ENCODE peak calls at places on chromosomes 12 and 14, in seven cellular contexts. K is NCI-H1436; W is adipocyte; A is C1 segment of cervical spinal cord; X is NAMALWA; P is stimulated activated CD4-positive, alpha-beta T cell treated with anti-CD3 and anti-CD28 coated beads, TNF-alpha, amount 100 ng/mL, for 48 hours; L is esophagus squamous epithelium. M is an unnamed sample.

GRCh38 chr12:1580526-1580925 is 13.9 kb downstream of the FBXL14 start:
- DNase-seq in K (no peak), W (no peak), P (no peak), L (no peak), X (no peak), A (no peak), M (no peak)

GRCh38 chr12:123335490-123335889 is 29.2 kb downstream of the SBNO1 start:
- DNase-seq in P (no peak), W (no peak), A (no peak), X (no peak), L (no peak), K (no peak), M (no peak)

GRCh38 chr12:91813701-91814100 is 331.9 kb downstream of the BTG1 start:
- DNase-seq in P (no peak), L (no peak), X (no peak), W (peak), A (no peak), K (no peak), M (no peak)

GRCh38 chr14:84162658-84163057 is 1367.3 kb upstream of the FLRT2 start:
- DNase-seq in P (no peak), X (no peak), K (no peak), W (no peak), L (no peak), A (no peak), M (no peak)

GRCh38 chr12:6085841-6086240 is 38.6 kb downstream of the VWF start:
- DNase-seq in K (no peak), W (no peak), L (no peak), A (no peak), X (no peak), P (no peak), M (no peak)

GRCh38 chr12:10957741-10958140 is 18.7 kb upstream of the TAS2R14 start:
- DNase-seq in A (no peak), X (no peak), P (no peak), L (no peak), W (no peak), K (no peak), M (no peak)

GRCh38 chr12:132834181-132834711 is 5.6 kb upstream of the GOLGA3 start:
- DNase-seq in X (no peak), A (no peak), L (no peak), W (no peak), K (no peak), P (no peak), M (no peak)

GRCh38 chr14:93005838-93006237 is 82.9 kb downstream of the CHGA start:
- DNase-seq in P (no peak), K (no peak), A (no peak), X (no peak), L (no peak), W (no peak), M (no peak)

GRCh38 chr14:104558231-104559042 is 21.1 kb upstream of the C14orf180 start:
- DNase-seq in W (no peak), P (no peak), K (no peak), L (no peak), X (no peak), A (no peak), M (no peak)

GRCh38 chr12:38056701-38057689 is 259.6 kb upstream of the ALG10B start:
- DNase-seq in K (no peak), A (no peak), X (no peak), W (no peak), P (no peak), L (no peak), M (no peak)

GRCh38 chr12:104620761-104621531 is 164.2 kb downstream of the CHST11 start:
- DNase-seq in W (no peak), K (no peak), A (no peak), L (no peak), P (no peak), X (no peak), M (no peak)

GRCh38 chr14:68367444-68368014 is 425.3 kb downstream of the ZFP36L1 start:
- DNase-seq in X (peak), L (no peak), P (no peak), A (no peak), K (no peak), W (no peak), M (no peak)

GRCh38 chr12:103626498-103626897 is 39.4 kb downstream of the STAB2 start:
- DNase-seq in A (no peak), K (no peak), W (no peak), X (no peak), P (no peak), L (no peak), M (no peak)

GRCh38 chr12:110170535-110171185 is 46.5 kb downstream of the IFT81 start:
- DNase-seq in K (no peak), P (no peak), W (no peak), L (no peak), X (no peak), A (no peak), M (no peak)

GRCh38 chr12:104282109-104282508 is 21.4 kb upstream of the EID3 start:
- DNase-seq in K (no peak), W (peak), X (no peak), A (no peak), L (no peak), P (no peak), M (no peak)

GRCh38 chr12:56590237-56590830 is 39.8 kb downstream of the BAZ2A start:
- DNase-seq in K (no peak), W (peak), A (no peak), L (no peak), X (peak), P (no peak), M (no peak)

GRCh38 chr14:95023886-95024285 is 133.4 kb downstream of the DICER1 start:
- DNase-seq in P (no peak), A (no peak), L (no peak), K (no peak), W (peak), X (no peak), M (no peak)

GRCh38 chr14:68759912-68760311 is 33.0 kb downstream of the ZFP36L1 start:
- DNase-seq in K (no peak), W (no peak), A (no peak), P (no peak), L (no peak), X (no peak), M (no peak)

M was measured in GM13976.